ENCODE peak calls at places on chromosome 21, in four cellular contexts. L is left ventricle myocardium inferior, M is mucosa of descending colon, F is colonic mucosa. K is an unnamed sample. For H3K4me1, the result is how much of the 10 kb centered on the place peaks cover.

GRCh38 chr21:32946654-32947053 is 79.1 kb upstream of the OLIG2 start:
- DNase-seq in M (no peak), F (no peak), L (no peak), K (no peak)

GRCh38 chr21:43290529-43291346 is 121.9 kb downstream of the CRYAA start:
- DNase-seq in L (peak), M (no peak), F (no peak), K (peak)

GRCh38 chr21:44708213-44708865 is 3.0 kb downstream of the TSPEAR start:
- DNase-seq in F (peak), M (no peak), L (no peak), K (peak)

GRCh38 chr21:31354604-31355443 is 10.8 kb upstream of the TIAM1 start:
- DNase-seq in M (peak), L (no peak), F (no peak), K (no peak)

GRCh38 chr21:18060402-18060801 is 184.2 kb upstream of the CHODL start:
- DNase-seq in F (no peak), M (no peak), L (no peak), K (no peak)

GRCh38 chr21:31802331-31802730 is 70.4 kb upstream of the SCAF4 start:
- DNase-seq in F (no peak), M (no peak), L (no peak), K (no peak)

GRCh38 chr21:45830221-45830640 is 151.3 kb upstream of the COL6A1 start:
- DNase-seq in M (peak), F (no peak), L (no peak), K (no peak)

GRCh38 chr21:38825901-38826300 is 20.2 kb downstream of the ETS2 start:
- DNase-seq in M (no peak), F (no peak), L (no peak), K (no peak)

GRCh38 chr21:42047821-42048613 is 23.1 kb upstream of the UMODL1 start:
- DNase-seq in F (no peak), M (no peak), L (no peak), K (no peak)

GRCh38 chr21:45862544-45863207 is 118.9 kb upstream of the COL6A1 start:
- DNase-seq in M (no peak), L (no peak), F (no peak), K (no peak)

GRCh38 chr21:38997756-38998155 is 185.5 kb downstream of the PSMG1 start:
- DNase-seq in M (no peak), L (no peak), F (no peak), K (no peak)

GRCh38 chr21:41927727-41928409 is 25.9 kb downstream of the C2CD2 start:
- DNase-seq in F (no peak), M (no peak), L (no peak), K (no peak)

GRCh38 chr21:45555557-45556301 is 13.5 kb upstream of the SLC19A1 start:
- DNase-seq in F (peak), L (peak), M (peak), K (peak)

GRCh38 chr21:35674895-35675470 is 385.3 kb downstream of the SETD4 start:
- DNase-seq in F (no peak), M (no peak), L (no peak), K (no peak)

GRCh38 chr21:38979271-38980196 is 173.8 kb downstream of the ETS2 start:
- DNase-seq in M (no peak), L (no peak), F (no peak), K (no peak)

GRCh38 chr21:31731802-31732537 is at the start of gene SCAF4:
- DNase-seq in M (peak), L (peak), F (peak), K (peak)

GRCh38 chr21:42221581-42222345 is 2.8 kb downstream of the ABCG1 start:
- DNase-seq in L (no peak), F (no peak), M (peak), K (no peak)

GRCh38 chr21:42218836-42219605 is at the start of gene ABCG1:
- DNase-seq in L (peak), M (peak), F (peak), K (peak)

GRCh38 chr21:38712076-38712475 is 93.7 kb upstream of the ETS2 start:
- DNase-seq in F (peak), L (no peak), M (peak), K (no peak)

GRCh38 chr21:44817506-44817880 is 369 bp downstream of the SUMO3 start:
- DNase-seq in L (peak), F (peak), M (peak), K (peak)

GRCh38 chr21:45698493-45698947 is 55.0 kb downstream of the PCBP3 start:
- DNase-seq in M (peak), F (peak), L (peak), K (no peak)

GRCh38 chr21:44874497-44875331 is 1.2 kb upstream of the PTTG1IP start:
- DNase-seq in F (peak), M (peak), L (peak), K (peak)

GRCh38 chr21:43775795-43776430 is at the start of gene CSTB:
- DNase-seq in F (peak), L (peak), M (peak), K (peak)

GRCh38 chr21:31132574-31133242 is 94.4 kb upstream of the KRTAP19-8 start:
- DNase-seq in M (peak), F (no peak), L (no peak), K (no peak)

GRCh38 chr21:44368711-44369446 is 15.5 kb downstream of the TRPM2 start:
- DNase-seq in M (no peak), L (no peak), F (no peak), K (no peak)

GRCh38 chr21:39062196-39062900 is 120.9 kb downstream of the PSMG1 start:
- DNase-seq in F (no peak), L (no peak), M (no peak), K (no peak)

GRCh38 chr21:44450402-44450801 is 4.9 kb upstream of the LRRC3 start:
- DNase-seq in F (no peak), L (no peak), M (no peak), K (no peak)

GRCh38 chr21:34075760-34076159 is 2.4 kb downstream of the MRPS6 start:
- DNase-seq in F (no peak), M (no peak), L (no peak), K (no peak)
- H3K4me1 ChIP-seq in F (under half), M (under half), L (half or more), K (under half)

DNA sequence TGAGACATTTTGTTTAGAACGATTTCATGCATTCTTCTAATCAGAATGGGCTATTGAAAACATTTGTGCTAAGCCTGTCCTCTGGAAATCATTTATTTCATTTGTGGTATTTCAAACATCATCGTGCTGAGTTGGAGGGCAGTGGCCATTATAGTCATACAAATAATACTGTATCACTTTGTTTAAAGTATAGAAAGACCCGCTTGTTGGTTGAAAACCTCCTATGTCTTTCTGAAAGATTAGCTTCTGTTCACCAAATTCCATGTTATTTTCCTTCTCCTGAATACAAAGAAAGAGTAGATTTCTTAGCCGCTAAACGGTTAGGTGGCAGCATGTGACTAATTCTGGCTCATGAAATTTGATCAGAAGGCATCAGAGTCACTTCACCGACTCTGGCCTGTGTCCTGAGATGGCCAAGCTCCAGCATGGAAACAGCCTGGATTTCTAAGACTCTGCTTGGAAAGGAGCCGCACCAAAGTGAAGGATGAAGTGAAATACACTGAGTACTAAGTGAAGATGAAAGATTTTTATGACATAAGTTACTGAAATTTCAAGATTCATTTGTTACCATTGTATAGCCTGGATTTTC is 355.1 kb downstream of the USP25 start:
- DNase-seq in M (no peak), L (peak), F (no peak), K (no peak)
- TF ChIP-seq CTCF in M (no peak), L (no peak), F (no peak), K (no peak)

DNA sequence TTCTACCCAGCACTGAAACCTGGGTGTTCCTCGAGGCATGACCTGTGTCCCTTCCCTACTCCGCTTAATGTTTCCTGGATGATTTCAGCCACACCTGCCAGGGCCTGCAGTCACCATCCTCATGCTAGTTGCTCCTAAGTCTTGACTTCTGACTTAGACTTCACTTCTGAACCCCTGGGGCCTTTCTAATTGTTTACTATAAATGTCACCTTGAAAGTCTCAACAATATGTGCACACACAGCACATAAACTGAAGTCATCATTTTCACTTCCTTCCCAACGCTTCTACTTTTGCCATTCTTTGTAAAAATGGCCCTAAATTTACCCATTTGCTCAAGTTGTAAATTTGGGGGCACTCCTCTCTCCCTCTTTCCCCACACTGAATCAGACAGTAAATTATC is 141.1 kb downstream of the DYRK1A start:
- DNase-seq in M (no peak), L (no peak), F (no peak), K (no peak)
- H3K4me3 ChIP-seq in M (no peak), L (no peak), F (no peak), K (no peak)

GRCh38 chr21:29304577-29304976 is 5.9 kb downstream of the BACH1 start:
- DNase-seq in M (no peak), L (no peak), F (no peak), K (no peak)
- H3K4me1 ChIP-seq in M (half or more), L (half or more), F (under half), K (under half)